ENCODE peak calls at places on chromosome 3, in six cellular contexts. P is body of pancreas, E is sigmoid colon, W is heart left ventricle, U is tibial nerve, D is ovary. H is an unnamed sample.
A peak's percentile ranks its signal among the peaks of the same experiment; 100 is the strongest.

GRCh38 chr3:17136251-17136721 is 251.5 kb downstream of the PLCL2 start:
- DNase-seq in E (no peak), W (peak; percentile 81), U (no peak), P (peak; percentile 21), D (peak; percentile 63), H (no peak)

GRCh38 chr3:157865449-157865862 is 240.8 kb downstream of the SHOX2 start:
- DNase-seq in E (no peak), P (no peak), U (no peak), W (peak; percentile 26), D (no peak), H (no peak)

GRCh38 chr3:129673897-129674797 is 67.7 kb upstream of the PLXND1 start:
- DNase-seq in E (no peak), P (no peak), U (no peak), D (no peak), W (no peak), H (no peak)

GRCh38 chr3:141052570-141053069 is 1.5 kb downstream of the SPSB4 start:
- DNase-seq in W (peak; percentile 68), D (no peak), U (no peak), P (peak; percentile 79), E (no peak), H (no peak)

GRCh38 chr3:38577089-38578080 is 72.1 kb downstream of the SCN5A start:
- DNase-seq in D (no peak), P (no peak), E (no peak), W (no peak), U (no peak), H (no peak)

GRCh38 chr3:183515968-183516851 is 39.3 kb downstream of the KLHL6 start:
- DNase-seq in P (no peak), U (no peak), E (no peak), D (no peak), W (no peak), H (no peak)

GRCh38 chr3:188664795-188665194 is 507.0 kb upstream of the TPRG1 start:
- DNase-seq in P (no peak), E (no peak), D (no peak), W (no peak), U (no peak), H (no peak)

GRCh38 chr3:140857993-140858392 is 83.6 kb upstream of the SLC25A36 start:
- DNase-seq in P (no peak), W (no peak), E (no peak), D (no peak), U (no peak), H (no peak)

GRCh38 chr3:63875510-63875909 is 11.8 kb downstream of the ATXN7 start:
- DNase-seq in U (no peak), E (no peak), W (no peak), P (no peak), D (no peak), H (no peak)

GRCh38 chr3:99674086-99674789 is 35.8 kb downstream of the COL8A1 start:
- DNase-seq in P (no peak), W (no peak), U (no peak), E (no peak), D (no peak), H (no peak)

GRCh38 chr3:194787650-194788049 is 102.0 kb downstream of the FAM43A start:
- DNase-seq in U (no peak), P (no peak), W (no peak), D (no peak), E (no peak), H (no peak)

GRCh38 chr3:109161487-109162108 is 25.1 kb downstream of the C3orf85 start:
- DNase-seq in U (no peak), W (no peak), D (no peak), P (no peak), E (no peak), H (no peak)

DNA sequence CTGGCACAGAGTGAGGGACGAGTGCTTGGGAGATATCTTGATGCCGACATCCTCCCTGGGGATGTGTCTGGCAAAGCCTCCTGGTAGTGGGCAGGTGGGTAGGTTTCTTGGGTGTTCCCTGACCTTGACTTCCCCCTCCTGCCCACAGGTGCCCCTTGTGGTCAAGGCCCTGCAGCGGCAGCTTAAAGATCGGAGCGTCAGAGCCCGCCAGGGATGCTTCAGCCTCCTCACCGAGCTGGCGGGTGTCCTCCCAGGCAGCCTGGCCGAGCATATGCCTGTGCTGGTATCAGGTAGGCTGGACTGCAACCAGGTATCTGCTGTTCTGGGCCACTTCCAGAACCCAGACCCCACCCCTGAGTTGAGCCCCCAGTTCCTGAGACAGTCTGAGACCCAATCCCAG is 19.2 kb downstream of the CAND2 start:
- DNase-seq in P (no peak), E (no peak), W (no peak), U (no peak), D (no peak), H (no peak)
- TF ChIP-seq CTCF in P (no peak), E (no peak), W (no peak), U (no peak), D (no peak), H (no peak)

GRCh38 chr3:4586381-4586780 is 93.2 kb downstream of the ITPR1 start:
- DNase-seq in W (no peak), D (no peak), E (no peak), U (no peak), P (no peak), H (no peak)

GRCh38 chr3:4589475-4590111 is 96.4 kb downstream of the ITPR1 start:
- DNase-seq in E (no peak), W (peak; percentile 79), U (no peak), P (no peak), D (peak; percentile 74), H (no peak)

GRCh38 chr3:4588410-4588809 is 95.3 kb downstream of the ITPR1 start:
- DNase-seq in P (no peak), U (no peak), D (no peak), W (no peak), E (peak; percentile 72), H (no peak)

GRCh38 chr3:4587838-4588105 is 94.6 kb downstream of the ITPR1 start:
- DNase-seq in E (no peak), P (no peak), D (no peak), U (no peak), W (no peak), H (no peak)

DNA sequence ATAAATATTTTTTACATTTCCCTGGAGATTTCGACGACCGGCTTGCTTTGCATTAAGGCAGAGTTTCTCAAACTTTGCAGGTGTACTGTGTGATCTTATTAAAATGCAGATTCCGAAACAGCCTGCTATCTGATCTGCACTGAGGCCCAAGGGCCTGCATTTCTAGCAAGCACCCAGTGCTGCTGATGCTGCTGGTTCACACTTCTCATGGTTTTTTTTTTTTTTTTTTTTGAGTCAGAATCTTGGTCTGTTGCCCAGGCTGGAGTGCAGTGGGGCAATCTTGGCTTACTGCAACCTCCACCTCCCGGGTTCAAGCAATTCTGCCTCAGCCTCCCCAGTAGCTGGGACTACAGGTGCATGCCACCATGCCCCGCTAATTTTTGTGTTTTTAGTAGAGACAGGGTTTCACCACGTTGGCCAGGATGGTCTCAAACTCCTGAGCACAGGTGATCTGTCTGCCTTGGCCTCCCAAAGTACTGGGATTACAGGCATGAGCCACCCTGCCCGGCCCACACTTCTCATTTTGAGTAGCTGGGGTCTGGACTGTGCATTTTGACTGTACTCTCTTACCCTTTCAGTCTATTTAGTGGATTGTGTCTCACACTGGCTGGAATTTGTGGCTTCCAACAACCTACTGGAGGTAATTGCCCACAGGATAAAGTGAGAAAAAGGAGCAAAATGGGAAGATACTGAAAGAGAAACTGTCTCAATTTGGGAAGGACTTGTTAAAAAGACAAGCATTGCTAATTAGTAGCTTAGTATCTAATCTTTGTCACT is 94.1 kb downstream of the ITPR1 start:
- DNase-seq in W (no peak), U (no peak), D (no peak), E (no peak), P (no peak), H (no peak)
- H3K4me1 ChIP-seq in W (peaks cover 47% of the 10 kb centered on the region), U (peaks cover 43% of the 10 kb centered on the region), D (peaks cover 20% of the 10 kb centered on the region), E (peaks cover 48% of the 10 kb centered on the region), P (no peaks in the 10 kb centered on the region), H (peaks cover 9% of the 10 kb centered on the region)

GRCh38 chr3:170709046-170709445 is 123.2 kb upstream of the SLC7A14 start:
- DNase-seq in P (no peak), E (peak; percentile 66), U (no peak), W (peak; percentile 35), D (no peak), H (no peak)
- TF ChIP-seq POLR2A in P (no peak), E (no peak), U (no peak), W (no peak), D (no peak), H (no peak)

DNA sequence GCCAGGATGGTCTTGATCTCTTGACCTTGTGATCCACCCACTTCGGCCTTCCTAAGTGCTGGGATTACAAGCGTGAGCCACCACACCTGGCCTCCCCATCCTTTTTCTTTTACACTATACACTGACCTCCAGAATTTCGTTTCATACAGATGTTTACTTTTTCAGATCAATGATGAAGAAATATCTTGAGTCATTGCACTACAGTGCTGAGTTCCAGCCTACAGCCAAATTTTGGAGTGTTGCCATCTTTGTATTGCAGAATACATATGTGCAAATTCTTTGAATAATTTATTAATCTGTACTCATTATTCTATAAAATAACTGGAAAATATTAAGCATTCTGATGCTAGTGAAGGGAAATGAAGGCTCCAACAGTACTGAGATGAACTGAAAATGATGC is 12.5 kb downstream of the ZPLD1 start:
- DNase-seq in P (no peak), W (no peak), D (no peak), E (no peak), U (no peak), H (no peak)
- TF ChIP-seq CTCF in P (no peak), W (no peak), D (no peak), E (no peak), U (no peak), H (no peak)

GRCh38 chr3:193011956-193012355 is 94.3 kb upstream of the MB21D2 start:
- DNase-seq in E (no peak), U (no peak), P (no peak), D (no peak), W (no peak), H (no peak)
- H3K4me1 ChIP-seq in E (peaks cover 6% of the 10 kb centered on the region), U (peaks cover 4% of the 10 kb centered on the region), P (no peaks in the 10 kb centered on the region), D (peaks cover 2% of the 10 kb centered on the region), W (peaks cover 10% of the 10 kb centered on the region), H (no peaks in the 10 kb centered on the region)

GRCh38 chr3:196287405-196288140 is at the start of gene PCYT1A:
- DNase-seq in P (peak; percentile 88), D (peak; percentile 89), U (peak; percentile 86), W (peak; percentile 96), E (peak; percentile 95), H (peak; percentile 50)
- TF ChIP-seq POLR2A in P (peak; percentile 95), D (peak; percentile 44), U (peak; percentile 62), W (peak; percentile 90), E (peak; percentile 50), H (peak; percentile 76)

GRCh38 chr3:174125267-174125844 is 727.8 kb downstream of the NLGN1 start:
- DNase-seq in P (no peak), U (no peak), W (no peak), E (no peak), D (no peak), H (no peak)
- TF ChIP-seq CTCF in P (no peak), U (no peak), W (peak; percentile 25), E (no peak), D (no peak), H (no peak)

GRCh38 chr3:49399467-49399866 is 12.3 kb downstream of the RHOA start:
- DNase-seq in W (no peak), D (peak; percentile 7), U (no peak), P (no peak), E (peak; percentile 2), H (no peak)
- H3K4me1 ChIP-seq in W (peaks cover 56% of the 10 kb centered on the region), D (peaks cover 7% of the 10 kb centered on the region), U (peaks cover 87% of the 10 kb centered on the region), P (peaks cover 10% of the 10 kb centered on the region), E (peaks cover 32% of the 10 kb centered on the region), H (peaks cover 83% of the 10 kb centered on the region)

H was measured in esophagus squamous epithelium.